ENCODE peak calls at places on chromosome 5, in six cellular contexts. One of them, this sample, is unnamed.

GRCh38 chr5:120794121-120794520 is 330.0 kb downstream of the PRR16 start:
- DNase-seq in tibial nerve: no peak
- DNase-seq in AG04450: no peak
- DNase-seq in brain microvascular endothelial cell: no peak
- DNase-seq in tibial artery: no peak
- DNase-seq in heart right ventricle: no peak
- DNase-seq in this sample: no peak

GRCh38 chr5:131857388-131857787 is 60.6 kb upstream of the FNIP1 start:
- DNase-seq in AG04450: no peak
- DNase-seq in tibial nerve: no peak
- DNase-seq in brain microvascular endothelial cell: no peak
- DNase-seq in heart right ventricle: no peak
- DNase-seq in tibial artery: no peak
- DNase-seq in this sample: no peak

GRCh38 chr5:126780165-126780827 is 3.4 kb downstream of the LMNB1 start:
- DNase-seq in tibial artery: no peak
- DNase-seq in heart right ventricle: peak; percentile 43
- DNase-seq in tibial nerve: no peak
- DNase-seq in AG04450: no peak
- DNase-seq in brain microvascular endothelial cell: peak; percentile 69
- DNase-seq in this sample: peak; percentile 70

GRCh38 chr5:154721476-154722058 is 33.6 kb upstream of the LARP1 start:
- DNase-seq in tibial nerve: no peak
- DNase-seq in tibial artery: no peak
- DNase-seq in AG04450: no peak
- DNase-seq in brain microvascular endothelial cell: no peak
- DNase-seq in heart right ventricle: no peak
- DNase-seq in this sample: no peak

GRCh38 chr5:139037732-139038131 is 160.4 kb downstream of the SIL1 start:
- DNase-seq in brain microvascular endothelial cell: no peak
- DNase-seq in AG04450: no peak
- DNase-seq in tibial artery: no peak
- DNase-seq in tibial nerve: no peak
- DNase-seq in heart right ventricle: no peak
- DNase-seq in this sample: no peak

GRCh38 chr5:150398432-150399157 is 14.1 kb downstream of the CD74 start:
- DNase-seq in tibial nerve: no peak
- DNase-seq in heart right ventricle: no peak
- DNase-seq in tibial artery: no peak
- DNase-seq in AG04450: no peak
- DNase-seq in brain microvascular endothelial cell: no peak
- DNase-seq in this sample: no peak

GRCh38 chr5:58235279-58235678 is 224.6 kb downstream of the PLK2 start:
- DNase-seq in heart right ventricle: no peak
- DNase-seq in tibial nerve: no peak
- DNase-seq in tibial artery: no peak
- DNase-seq in AG04450: no peak
- DNase-seq in brain microvascular endothelial cell: no peak
- DNase-seq in this sample: peak; percentile 42

GRCh38 chr5:110469486-110469885 is 257.0 kb downstream of the TMEM232 start:
- DNase-seq in tibial nerve: no peak
- DNase-seq in heart right ventricle: no peak
- DNase-seq in AG04450: no peak
- DNase-seq in tibial artery: no peak
- DNase-seq in brain microvascular endothelial cell: no peak
- DNase-seq in this sample: no peak

GRCh38 chr5:150101019-150101418 is 14.7 kb upstream of the CSF1R start:
- DNase-seq in AG04450: no peak
- DNase-seq in tibial artery: no peak
- DNase-seq in brain microvascular endothelial cell: no peak
- DNase-seq in heart right ventricle: no peak
- DNase-seq in tibial nerve: no peak
- DNase-seq in this sample: no peak

GRCh38 chr5:90898330-90899013 is 339.9 kb downstream of the ADGRV1 start:
- DNase-seq in AG04450: no peak
- DNase-seq in brain microvascular endothelial cell: no peak
- DNase-seq in tibial nerve: no peak
- DNase-seq in heart right ventricle: no peak
- DNase-seq in tibial artery: no peak
- DNase-seq in this sample: peak; percentile 38

GRCh38 chr5:174229640-174230350 is 184.3 kb downstream of the NSG2 start:
- DNase-seq in brain microvascular endothelial cell: peak; percentile 60
- DNase-seq in tibial nerve: no peak
- DNase-seq in heart right ventricle: peak; percentile 53
- DNase-seq in AG04450: peak; percentile 38
- DNase-seq in tibial artery: no peak
- DNase-seq in this sample: peak; percentile 2

GRCh38 chr5:32612134-32612888 is 27.0 kb downstream of the SUB1 start:
- DNase-seq in heart right ventricle: no peak
- DNase-seq in tibial nerve: no peak
- DNase-seq in brain microvascular endothelial cell: peak; percentile 31
- DNase-seq in tibial artery: no peak
- DNase-seq in AG04450: no peak
- DNase-seq in this sample: no peak

GRCh38 chr5:10333154-10334006 is 20.1 kb upstream of the MARCHF6 start:
- DNase-seq in tibial nerve: no peak
- DNase-seq in heart right ventricle: no peak
- DNase-seq in brain microvascular endothelial cell: no peak
- DNase-seq in tibial artery: peak; percentile 70
- DNase-seq in AG04450: no peak
- DNase-seq in this sample: no peak

GRCh38 chr5:17118631-17119030 is 98.8 kb upstream of the BASP1 start:
- DNase-seq in tibial artery: peak; percentile 73
- DNase-seq in heart right ventricle: peak; percentile 57
- DNase-seq in tibial nerve: no peak
- DNase-seq in brain microvascular endothelial cell: peak; percentile 99
- DNase-seq in AG04450: peak; percentile 59
- DNase-seq in this sample: peak; percentile 97

GRCh38 chr5:91025956-91026355 is 357.2 kb downstream of the ARRDC3 start:
- DNase-seq in tibial nerve: no peak
- DNase-seq in heart right ventricle: no peak
- DNase-seq in AG04450: no peak
- DNase-seq in tibial artery: no peak
- DNase-seq in brain microvascular endothelial cell: no peak
- DNase-seq in this sample: no peak

GRCh38 chr5:134523543-134524136 is 1.8 kb upstream of the JADE2 start:
- DNase-seq in tibial nerve: no peak
- DNase-seq in AG04450: no peak
- DNase-seq in tibial artery: no peak
- DNase-seq in heart right ventricle: no peak
- DNase-seq in brain microvascular endothelial cell: no peak
- DNase-seq in this sample: no peak

GRCh38 chr5:150575745-150576448 is 64.6 kb upstream of the SYNPO start:
- DNase-seq in brain microvascular endothelial cell: no peak
- DNase-seq in AG04450: no peak
- DNase-seq in tibial nerve: no peak
- DNase-seq in tibial artery: peak; percentile 31
- DNase-seq in heart right ventricle: no peak
- DNase-seq in this sample: no peak

GRCh38 chr5:35634326-35634725 is 16.7 kb downstream of the SPEF2 start:
- DNase-seq in brain microvascular endothelial cell: no peak
- DNase-seq in tibial artery: no peak
- DNase-seq in heart right ventricle: no peak
- DNase-seq in tibial nerve: no peak
- DNase-seq in AG04450: no peak
- DNase-seq in this sample: no peak

GRCh38 chr5:122492675-122493074 is 180.6 kb downstream of the SNCAIP start:
- DNase-seq in brain microvascular endothelial cell: peak; percentile 14
- DNase-seq in heart right ventricle: no peak
- DNase-seq in AG04450: no peak
- DNase-seq in tibial artery: no peak
- DNase-seq in tibial nerve: no peak
- DNase-seq in this sample: no peak

GRCh38 chr5:40871177-40871576 is 30.0 kb downstream of the CARD6 start:
- DNase-seq in brain microvascular endothelial cell: no peak
- DNase-seq in tibial artery: no peak
- DNase-seq in heart right ventricle: no peak
- DNase-seq in tibial nerve: no peak
- DNase-seq in AG04450: no peak
- DNase-seq in this sample: peak; percentile 26

GRCh38 chr5:140145818-140146522 is 20.2 kb downstream of the IGIP start:
- DNase-seq in brain microvascular endothelial cell: peak; percentile 42
- DNase-seq in tibial nerve: peak; percentile 37
- DNase-seq in heart right ventricle: peak; percentile 55
- DNase-seq in tibial artery: peak; percentile 79
- DNase-seq in AG04450: peak; percentile 24
- DNase-seq in this sample: peak; percentile 76
- TF ChIP-seq CTCF in brain microvascular endothelial cell: peak; percentile 46
- TF ChIP-seq CTCF in tibial nerve: peak; percentile 87
- TF ChIP-seq CTCF in heart right ventricle: peak; percentile 91
- TF ChIP-seq CTCF in tibial artery: peak; percentile 80
- TF ChIP-seq CTCF in AG04450: peak; percentile 52
- TF ChIP-seq CTCF in this sample: peak; percentile 53

GRCh38 chr5:93579561-93580386 is 1.2 kb downstream of the NR2F1-AS1 start:
- DNase-seq in AG04450: no peak
- DNase-seq in tibial nerve: no peak
- DNase-seq in tibial artery: no peak
- DNase-seq in brain microvascular endothelial cell: no peak
- DNase-seq in heart right ventricle: no peak
- DNase-seq in this sample: peak; percentile 76
- H3K4me3 ChIP-seq in AG04450: peak overlapping the region; percentile 92
- H3K4me3 ChIP-seq in tibial nerve: peak overlapping the region; percentile 94
- H3K4me3 ChIP-seq in tibial artery: peak overlapping the region; percentile 58
- H3K4me3 ChIP-seq in brain microvascular endothelial cell: peak overlapping the region; percentile 68
- H3K4me3 ChIP-seq in heart right ventricle: peak overlapping the region; percentile 51
- H3K4me3 ChIP-seq in this sample: peak overlapping the region; percentile 77

GRCh38 chr5:74396913-74397606 is 243.5 kb downstream of the ENC1 start:
- DNase-seq in brain microvascular endothelial cell: no peak
- DNase-seq in tibial artery: no peak
- DNase-seq in heart right ventricle: peak; percentile 32
- DNase-seq in tibial nerve: no peak
- DNase-seq in AG04450: no peak
- DNase-seq in this sample: no peak

GRCh38 chr5:74392698-74393431 is 247.7 kb downstream of the ENC1 start:
- DNase-seq in tibial nerve: no peak
- DNase-seq in heart right ventricle: no peak
- DNase-seq in AG04450: no peak
- DNase-seq in brain microvascular endothelial cell: peak; percentile 34
- DNase-seq in tibial artery: no peak
- DNase-seq in this sample: no peak

GRCh38 chr5:74393943-74394342 is 246.6 kb downstream of the ENC1 start:
- DNase-seq in AG04450: no peak
- DNase-seq in brain microvascular endothelial cell: no peak
- DNase-seq in heart right ventricle: no peak
- DNase-seq in tibial nerve: no peak
- DNase-seq in tibial artery: no peak
- DNase-seq in this sample: no peak

GRCh38 chr5:74394543-74394923 is 246.0 kb downstream of the ENC1 start:
- DNase-seq in heart right ventricle: no peak
- DNase-seq in tibial nerve: no peak
- DNase-seq in AG04450: no peak
- DNase-seq in tibial artery: no peak
- DNase-seq in brain microvascular endothelial cell: no peak
- DNase-seq in this sample: no peak

DNA sequence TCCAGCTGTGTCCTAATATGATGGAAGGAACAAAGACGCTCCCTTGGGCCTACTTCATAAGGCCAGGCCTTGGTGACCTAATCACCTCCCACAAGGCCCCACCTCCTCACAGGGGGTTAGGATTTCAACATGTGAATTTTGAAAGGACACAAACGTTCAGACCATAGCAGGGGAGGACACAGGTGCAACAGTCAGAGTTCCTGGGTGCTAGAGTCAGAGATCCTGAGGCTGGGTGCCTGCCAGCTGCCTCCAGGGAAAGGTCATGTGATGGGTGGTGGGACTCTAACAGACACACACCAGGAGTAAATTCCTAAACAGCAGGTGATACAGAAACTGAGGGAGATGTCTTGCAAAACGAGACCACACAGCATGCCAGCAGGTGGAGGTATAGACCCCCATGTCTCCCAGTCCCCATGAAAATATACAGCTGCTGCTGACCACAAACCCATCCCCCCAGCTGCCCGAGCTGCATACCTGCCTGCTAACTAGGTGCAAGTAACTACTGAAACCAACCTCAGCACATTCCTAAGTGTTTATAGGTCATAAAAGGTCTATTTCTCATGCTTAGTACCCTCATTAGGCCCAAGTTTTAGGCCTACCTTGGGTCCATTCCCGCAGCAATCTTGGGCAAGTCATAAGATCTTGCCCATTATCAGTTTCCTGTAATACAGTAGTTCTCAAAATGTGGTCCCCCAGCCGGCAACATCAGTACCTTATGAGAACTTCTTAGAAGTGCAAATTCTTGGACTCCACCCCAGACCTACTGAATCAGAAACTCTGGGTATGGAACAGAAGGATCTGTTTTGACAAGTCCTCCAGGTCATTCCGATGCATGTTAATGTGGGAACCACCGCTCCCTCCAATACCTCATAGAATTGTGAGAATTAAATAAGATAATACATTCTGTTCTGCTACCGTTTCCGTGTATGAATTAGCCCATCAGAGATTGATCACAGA is 245.3 kb downstream of the ENC1 start:
- DNase-seq in brain microvascular endothelial cell: no peak
- DNase-seq in tibial artery: no peak
- DNase-seq in tibial nerve: no peak
- DNase-seq in heart right ventricle: no peak
- DNase-seq in AG04450: no peak
- DNase-seq in this sample: no peak
- TF ChIP-seq CTCF in brain microvascular endothelial cell: peak; percentile 18
- TF ChIP-seq CTCF in tibial artery: no peak
- TF ChIP-seq CTCF in tibial nerve: no peak
- TF ChIP-seq CTCF in heart right ventricle: no peak
- TF ChIP-seq CTCF in AG04450: no peak
- TF ChIP-seq CTCF in this sample: no peak

GRCh38 chr5:176647030-176647869 is at the start of gene TSPAN17:
- DNase-seq in heart right ventricle: peak; percentile 100
- DNase-seq in brain microvascular endothelial cell: peak; percentile 99
- DNase-seq in tibial nerve: peak; percentile 100
- DNase-seq in tibial artery: peak; percentile 100
- DNase-seq in AG04450: peak; percentile 96
- DNase-seq in this sample: peak; percentile 98

GRCh38 chr5:176647870-176648466 is 684 bp downstream of the TSPAN17 start:
- DNase-seq in AG04450: no peak
- DNase-seq in tibial artery: peak; percentile 75
- DNase-seq in brain microvascular endothelial cell: no peak
- DNase-seq in tibial nerve: peak; percentile 33
- DNase-seq in heart right ventricle: peak; percentile 56
- DNase-seq in this sample: no peak

GRCh38 chr5:176644878-176645670 is 2.2 kb upstream of the TSPAN17 start:
- DNase-seq in heart right ventricle: no peak
- DNase-seq in AG04450: no peak
- DNase-seq in tibial nerve: no peak
- DNase-seq in tibial artery: no peak
- DNase-seq in brain microvascular endothelial cell: no peak
- DNase-seq in this sample: no peak

GRCh38 chr5:176646049-176646706 is 1.1 kb upstream of the TSPAN17 start:
- DNase-seq in heart right ventricle: no peak
- DNase-seq in tibial artery: no peak
- DNase-seq in brain microvascular endothelial cell: no peak
- DNase-seq in AG04450: no peak
- DNase-seq in tibial nerve: no peak
- DNase-seq in this sample: no peak

DNA sequence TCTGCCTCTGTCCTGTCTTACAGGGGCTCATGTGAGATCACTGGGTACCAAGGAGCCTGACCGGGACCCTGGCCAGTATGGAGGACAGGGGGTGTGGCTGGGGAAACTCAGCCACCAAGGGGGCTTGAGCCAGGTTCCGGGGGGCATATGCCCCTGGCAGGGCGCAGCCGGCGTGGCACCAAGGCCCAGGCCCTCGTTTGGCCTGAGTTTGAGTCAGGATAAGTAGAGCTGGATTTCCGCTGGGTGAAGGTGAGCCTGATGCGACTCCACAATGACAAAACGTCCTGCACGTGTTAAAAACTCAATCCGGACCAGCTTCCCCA is 616 bp upstream of the TSPAN17 start:
- DNase-seq in brain microvascular endothelial cell: no peak
- DNase-seq in tibial nerve: no peak
- DNase-seq in AG04450: no peak
- DNase-seq in heart right ventricle: no peak
- DNase-seq in tibial artery: no peak
- DNase-seq in this sample: no peak
- H3K4me3 ChIP-seq in brain microvascular endothelial cell: peak overlapping the region; percentile 50
- H3K4me3 ChIP-seq in tibial nerve: peak overlapping the region; percentile 6
- H3K4me3 ChIP-seq in AG04450: peak overlapping the region; percentile 50
- H3K4me3 ChIP-seq in heart right ventricle: peak overlapping the region; percentile 70
- H3K4me3 ChIP-seq in tibial artery: peak overlapping the region; percentile 74
- H3K4me3 ChIP-seq in this sample: peak overlapping the region; percentile 36